ENCODE peak calls at places on chromosomes 5 and 9, in seven cellular contexts. K, C, E, M, X, O and I are unnamed samples.

GRCh38 chr9:72579190-72579589 is 57.8 kb downstream of the TMC1 start:
- DNase-seq in E (peak; percentile 66), K (no peak), M (no peak), O (peak; percentile 63), X (no peak), C (peak; percentile 92), I (no peak)

GRCh38 chr5:139569276-139569955 is 8.3 kb downstream of the UBE2D2 start:
- DNase-seq in C (no peak), O (peak; percentile 52), E (peak; percentile 25), K (no peak), X (no peak), M (no peak), I (no peak)

GRCh38 chr5:62362701-62363100 is 41.0 kb downstream of the DIMT1 start:
- DNase-seq in K (no peak), X (no peak), E (no peak), C (no peak), M (no peak), O (no peak), I (no peak)

GRCh38 chr5:51988561-51988960 is 605.3 kb downstream of the ISL1 start:
- DNase-seq in K (no peak), M (no peak), X (no peak), E (no peak), C (no peak), O (no peak), I (no peak)

GRCh38 chr5:4832491-4832890 is 307.6 kb upstream of the ADAMTS16 start:
- DNase-seq in O (no peak), C (no peak), M (no peak), K (no peak), E (no peak), X (no peak), I (no peak)

GRCh38 chr9:113511856-113512761 is 48.6 kb downstream of the RGS3 start:
- DNase-seq in X (peak; percentile 29), C (no peak), M (no peak), O (peak; percentile 73), K (no peak), E (peak; percentile 72), I (peak; percentile 44)

GRCh38 chr9:125137200-125137599 is 6.1 kb downstream of the SCAI start:
- DNase-seq in X (peak; percentile 48), C (no peak), O (peak; percentile 96), K (no peak), E (peak; percentile 87), M (no peak), I (no peak)

GRCh38 chr5:171453056-171453725 is 33.7 kb downstream of the FGF18 start:
- DNase-seq in M (no peak), E (no peak), O (no peak), X (no peak), K (no peak), C (no peak), I (no peak)

GRCh38 chr5:173055042-173055721 is 970 bp upstream of the CREBRF start:
- DNase-seq in M (no peak), C (no peak), X (no peak), E (no peak), K (no peak), O (no peak), I (no peak)

GRCh38 chr5:159341145-159341544 is 10.9 kb upstream of the IL12B start:
- DNase-seq in O (no peak), X (no peak), K (no peak), M (no peak), C (no peak), E (no peak), I (no peak)

GRCh38 chr5:44945743-44946142 is 137.0 kb downstream of the MRPS30 start:
- DNase-seq in C (no peak), X (no peak), M (no peak), K (no peak), O (no peak), E (peak; percentile 11), I (no peak)

GRCh38 chr9:86324308-86324707 is 29.9 kb downstream of the TUT7 start:
- DNase-seq in E (peak; percentile 64), X (no peak), M (no peak), K (no peak), C (no peak), O (peak; percentile 75), I (no peak)

GRCh38 chr5:61482980-61483379 is 150.9 kb downstream of the ZSWIM6 start:
- DNase-seq in X (no peak), O (no peak), C (no peak), K (no peak), M (no peak), E (no peak), I (no peak)

GRCh38 chr5:16550316-16550952 is 66.4 kb downstream of the RETREG1 start:
- DNase-seq in E (no peak), K (no peak), O (peak; percentile 49), M (no peak), C (peak; percentile 69), X (peak; percentile 31), I (peak; percentile 17)

GRCh38 chr5:67306997-67307580 is 110.5 kb upstream of the CD180 start:
- DNase-seq in X (no peak), K (no peak), O (no peak), C (no peak), E (peak; percentile 57), M (no peak), I (no peak)

GRCh38 chr9:120936011-120936763 is 9.6 kb upstream of the TRAF1 start:
- DNase-seq in C (peak; percentile 96), E (peak; percentile 91), K (peak; percentile 70), M (peak; percentile 97), X (peak; percentile 89), O (peak; percentile 95), I (peak; percentile 79)

GRCh38 chr9:93667627-93668026 is 91.2 kb downstream of the PHF2 start:
- DNase-seq in E (no peak), C (no peak), K (no peak), M (peak; percentile 27), O (no peak), X (no peak), I (no peak)

GRCh38 chr9:84123648-84124406 is 143.2 kb downstream of the RMI1 start:
- DNase-seq in C (no peak), O (no peak), M (no peak), E (no peak), X (no peak), K (no peak), I (no peak)

GRCh38 chr9:19286634-19287188 is 56.2 kb downstream of the DENND4C start:
- DNase-seq in C (peak; percentile 36), X (no peak), E (peak; percentile 30), K (no peak), O (peak; percentile 16), M (no peak), I (no peak)

GRCh38 chr9:127968717-127969383 is 11.9 kb downstream of the EEIG1 start:
- DNase-seq in K (no peak), X (no peak), E (peak; percentile 92), O (peak; percentile 94), C (peak; percentile 67), M (peak; percentile 81), I (no peak)

GRCh38 chr5:55226934-55227737 is at the start of gene MCIDAS:
- DNase-seq in M (peak; percentile 72), E (peak; percentile 25), X (peak; percentile 74), O (peak; percentile 6), K (no peak), C (peak; percentile 88), I (no peak)

GRCh38 chr5:56259002-56259511 is 25.9 kb upstream of the ANKRD55 start:
- DNase-seq in X (peak; percentile 96), O (peak; percentile 97), M (no peak), E (peak; percentile 96), K (no peak), C (no peak), I (no peak)

GRCh38 chr5:6708814-6709213 is 4.4 kb upstream of the TENT4A start:
- DNase-seq in O (no peak), K (no peak), C (no peak), M (no peak), E (no peak), X (no peak), I (no peak)

GRCh38 chr5:17196686-17197085 is 20.7 kb upstream of the BASP1 start:
- DNase-seq in K (no peak), M (no peak), C (no peak), X (no peak), E (no peak), O (no peak), I (no peak)

GRCh38 chr9:108634164-108634563 is 221.6 kb downstream of the ACTL7B start:
- DNase-seq in M (no peak), X (no peak), K (no peak), E (peak; percentile 16), O (no peak), C (no peak), I (no peak)

GRCh38 chr9:71767421-71768321 is 642 bp downstream of the CEMIP2 start:
- DNase-seq in O (peak; percentile 26), C (no peak), K (no peak), M (peak; percentile 67), E (peak; percentile 40), X (peak; percentile 49), I (peak; percentile 31)

GRCh38 chr9:79280691-79281090 is 291.1 kb upstream of the TLE4 start:
- DNase-seq in K (no peak), M (no peak), E (no peak), X (no peak), O (no peak), C (no peak), I (no peak)

DNA sequence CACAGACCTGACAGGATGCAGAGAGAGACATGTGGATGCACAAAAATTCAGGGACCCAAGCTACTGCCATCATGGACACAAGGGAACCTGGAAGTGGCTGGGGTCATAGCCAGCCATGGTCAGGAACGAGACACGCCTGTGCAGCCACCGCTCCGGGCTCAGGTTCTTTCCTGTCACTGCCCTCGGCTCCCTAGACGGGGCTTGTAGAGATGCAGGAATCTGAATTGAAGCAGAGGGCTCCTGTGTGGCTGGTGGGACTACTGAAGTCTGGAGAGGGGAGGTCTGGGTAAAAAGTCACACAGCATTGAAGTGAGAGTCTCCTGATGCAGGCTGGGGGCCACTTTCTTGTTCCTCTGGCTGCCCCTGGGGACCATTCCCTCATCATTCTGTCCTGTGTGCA is 32.3 kb upstream of the PTGS1 start:
- DNase-seq in K (no peak), C (no peak), O (no peak), M (no peak), E (no peak), X (no peak), I (no peak)
- H3K27ac ChIP-seq in K (no peak overlapping the region), C (no peak overlapping the region), O (no peak overlapping the region), M (no peak overlapping the region), E (no peak overlapping the region), X (no peak overlapping the region), I (no peak overlapping the region)

DNA sequence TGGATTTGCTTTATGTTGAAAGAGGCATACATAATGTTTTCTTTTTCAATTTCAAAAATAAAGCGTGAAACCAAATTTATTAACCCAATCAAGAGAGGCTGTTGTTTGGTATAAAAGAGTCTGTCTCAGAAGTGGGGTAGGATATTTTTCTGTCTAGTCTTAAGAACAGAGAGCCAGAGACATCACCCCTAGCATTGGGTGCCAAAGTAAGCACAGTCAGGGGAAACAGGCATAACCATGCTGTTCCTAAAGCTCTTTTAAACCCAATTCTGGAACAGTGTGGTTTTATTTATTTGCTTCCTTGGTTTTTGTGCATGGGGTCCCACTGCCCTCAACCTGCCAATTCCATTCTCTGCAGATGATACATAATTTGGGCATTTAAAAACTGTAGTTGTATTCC is 88.2 kb downstream of the UBE2R2 start:
- DNase-seq in X (no peak), M (no peak), E (no peak), K (no peak), C (no peak), O (no peak), I (no peak)
- H3K27ac ChIP-seq in X (no peak overlapping the region), M (peak overlapping the region; percentile 28), E (no peak overlapping the region), K (no peak overlapping the region), C (no peak overlapping the region), O (no peak overlapping the region), I (no peak overlapping the region)

GRCh38 chr5:170307575-170308465 is 10.2 kb upstream of the LCP2 start:
- DNase-seq in E (peak; percentile 38), M (peak; percentile 87), K (no peak), X (peak; percentile 12), O (peak; percentile 63), C (peak; percentile 36), I (no peak)
- H3K27ac ChIP-seq in E (no peak overlapping the region), M (peak overlapping the region; percentile 30), K (no peak overlapping the region), X (no peak overlapping the region), O (no peak overlapping the region), C (no peak overlapping the region), I (no peak overlapping the region)

GRCh38 chr9:34590376-34591090 is 1.0 kb upstream of the CNTFR start:
- DNase-seq in X (no peak), C (no peak), E (no peak), M (peak; percentile 74), O (no peak), K (no peak), I (no peak)
- H3K27ac ChIP-seq in X (no peak overlapping the region), C (no peak overlapping the region), E (no peak overlapping the region), M (peak overlapping the region; percentile 33), O (no peak overlapping the region), K (peak overlapping the region; percentile 40), I (no peak overlapping the region)